ENCODE peak calls at places on chromosomes 6 and 20, in four cellular contexts. V is activated naive CD8-positive, alpha-beta T cell treated with anti-CD3 and anti-CD28 coated beads, Interleukin-2, amount 50 U/mL, for 24 hours; Q is iPS-NIHi11; G is left cardiac atrium. R is an unnamed sample.

GRCh38 chr20:11267131-11267761 is 593.4 kb upstream of the JAG1 start:
- DNase-seq in Q (peak), V (no peak), G (peak), R (peak)

GRCh38 chr6:3500262-3501001 is 43.6 kb upstream of the SLC22A23 start:
- DNase-seq in V (no peak), Q (no peak), G (no peak), R (no peak)

GRCh38 chr6:83824388-83824801 is 28.8 kb upstream of the RIPPLY2 start:
- DNase-seq in G (no peak), V (no peak), Q (no peak), R (no peak)

GRCh38 chr6:120384671-120385070 is 949.6 kb downstream of the TBC1D32 start:
- DNase-seq in V (no peak), Q (no peak), G (no peak), R (no peak)

GRCh38 chr20:18567739-18568091 is 483 bp downstream of the SMIM26 start:
- DNase-seq in V (no peak), Q (no peak), G (no peak), R (no peak)

GRCh38 chr6:170024940-170025339 is 265.9 kb downstream of the DLL1 start:
- DNase-seq in V (no peak), Q (no peak), G (no peak), R (peak)

GRCh38 chr6:83055366-83055964 is 10.2 kb downstream of the UBE3D start:
- DNase-seq in V (peak), Q (peak), G (peak), R (peak)

GRCh38 chr6:144710207-144710606 is 425.1 kb downstream of the UTRN start:
- DNase-seq in Q (no peak), V (no peak), G (no peak), R (no peak)

GRCh38 chr6:136684483-136684882 is 107.8 kb downstream of the MAP3K5 start:
- DNase-seq in Q (no peak), V (no peak), G (peak), R (no peak)

R was measured in endodermal cell.